ENCODE peak calls at places on chromosomes 3 and 15, in five cellular contexts. X, W, L, Y and V are unnamed samples.

GRCh38 chr15:88776646-88777045 is 26.6 kb upstream of the ACAN start:
- DNase-seq in Y (no peak), W (no peak), X (no peak), L (no peak), V (no peak)

GRCh38 chr15:79994651-79995050 is 23.7 kb upstream of the BCL2A1 start:
- DNase-seq in X (no peak), L (no peak), W (no peak), Y (no peak), V (no peak)

GRCh38 chr3:189981668-189982067 is 139.0 kb downstream of the P3H2 start:
- DNase-seq in X (no peak), Y (no peak), L (peak; percentile 44), W (no peak), V (peak; percentile 78)

GRCh38 chr3:73635254-73635653 is 10.5 kb upstream of the PDZRN3 start:
- DNase-seq in Y (no peak), X (no peak), W (no peak), L (no peak), V (no peak)

GRCh38 chr15:94231728-94232086 is 346 bp downstream of the MCTP2 start:
- DNase-seq in Y (peak; percentile 57), W (peak; percentile 2), L (no peak), X (no peak), V (no peak)

GRCh38 chr3:105806361-105806760 is 62.5 kb downstream of the CBLB start:
- DNase-seq in X (no peak), Y (no peak), L (peak; percentile 7), W (no peak), V (no peak)

GRCh38 chr3:27253831-27254230 is 115.4 kb downstream of the NEK10 start:
- DNase-seq in Y (peak; percentile 68), X (peak; percentile 4), L (peak; percentile 40), W (no peak), V (no peak)

GRCh38 chr3:196111939-196112386 is 30.1 kb upstream of the TFRC start:
- DNase-seq in X (no peak), W (peak; percentile 6), L (no peak), Y (no peak), V (no peak)

GRCh38 chr15:98651581-98652220 is 3.4 kb downstream of the IGF1R start:
- DNase-seq in X (no peak), L (no peak), W (no peak), Y (peak; percentile 44), V (no peak)

GRCh38 chr3:170050753-170051152 is 13.0 kb downstream of the GPR160 start:
- DNase-seq in L (no peak), Y (no peak), X (no peak), W (no peak), V (no peak)

GRCh38 chr15:50562735-50563640 is 16.5 kb upstream of the USP50 start:
- DNase-seq in L (no peak), Y (no peak), W (no peak), X (no peak), V (no peak)

GRCh38 chr15:41495736-41496599 is 2.3 kb downstream of the ITPKA start:
- DNase-seq in X (no peak), L (no peak), Y (peak; percentile 78), W (no peak), V (no peak)

GRCh38 chr3:125479091-125479490 is 40.9 kb downstream of the SNX4 start:
- DNase-seq in Y (no peak), L (no peak), X (no peak), W (no peak), V (peak; percentile 25)

GRCh38 chr15:48940508-48940907 is 23.2 kb downstream of the SHC4 start:
- DNase-seq in W (no peak), X (no peak), L (peak; percentile 9), Y (no peak), V (peak; percentile 99)

GRCh38 chr15:77565516-77565915 is 67.2 kb downstream of the LINGO1 start:
- DNase-seq in W (no peak), X (no peak), Y (no peak), L (no peak), V (no peak)

GRCh38 chr3:120170223-120170622 is 76.0 kb upstream of the GSK3B start:
- DNase-seq in W (no peak), Y (no peak), X (peak; percentile 49), L (peak; percentile 67), V (peak; percentile 47)

GRCh38 chr3:75260-75659 is 121.3 kb upstream of the CHL1 start:
- DNase-seq in Y (no peak), L (no peak), W (no peak), X (no peak), V (no peak)

GRCh38 chr3:138724433-138724832 is 110.3 kb downstream of the PIK3CB start:
- DNase-seq in X (no peak), L (no peak), Y (peak; percentile 33), W (no peak), V (no peak)

GRCh38 chr3:73432021-73432722 is 192.6 kb downstream of the PDZRN3 start:
- DNase-seq in Y (peak; percentile 76), X (no peak), L (peak; percentile 31), W (no peak), V (no peak)

GRCh38 chr15:33860749-33861148 is 107.5 kb upstream of the CHRM5 start:
- DNase-seq in X (no peak), L (peak; percentile 56), W (no peak), Y (no peak), V (peak; percentile 23)

GRCh38 chr3:126524429-126524988 is 554 bp downstream of the CHST13 start:
- DNase-seq in W (no peak), Y (no peak), X (peak; percentile 46), L (no peak), V (no peak)

GRCh38 chr15:39301589-39301999 is 279.3 kb upstream of the THBS1 start:
- DNase-seq in Y (no peak), W (no peak), L (no peak), X (no peak), V (peak; percentile 71)

GRCh38 chr15:50189630-50190029 is 7.6 kb downstream of the SLC27A2 start:
- DNase-seq in Y (no peak), X (no peak), W (no peak), L (no peak), V (no peak)

GRCh38 chr3:63625161-63625560 is 27.3 kb upstream of the SNTN start:
- DNase-seq in W (no peak), L (no peak), X (peak; percentile 54), Y (no peak), V (peak; percentile 68)

GRCh38 chr3:197494366-197495058 is 61.3 kb downstream of the BDH1 start:
- DNase-seq in Y (no peak), W (no peak), L (no peak), X (no peak), V (no peak)

GRCh38 chr15:73688455-73688854 is 4.3 kb downstream of the CD276 start:
- DNase-seq in X (no peak), L (no peak), Y (no peak), W (no peak), V (no peak)